ENCODE peak calls at places on chromosomes 3 and 15, in five cellular contexts. S is PC-3, N is left ventricle myocardium inferior, Y is neural progenitor cell, K is hepatocyte. L is an unnamed sample.

GRCh38 chr3:99545941-99546580 is 92.3 kb upstream of the COL8A1 start:
- DNase-seq in Y (no peak), K (no peak), S (peak), N (no peak), L (no peak)

GRCh38 chr3:60431599-60431958 is 819.7 kb downstream of the FHIT start:
- DNase-seq in N (no peak), K (no peak), S (peak), Y (peak), L (no peak)

GRCh38 chr15:81327526-81327925 is 3.6 kb upstream of the STARD5 start:
- DNase-seq in K (no peak), S (no peak), Y (no peak), N (no peak), L (no peak)

GRCh38 chr15:57703387-57703786 is 3.1 kb upstream of the POLR2M start:
- DNase-seq in K (no peak), Y (no peak), S (peak), N (no peak), L (no peak)

GRCh38 chr3:50345586-50345985 is at the start of gene ZMYND10:
- DNase-seq in N (peak), S (peak), K (peak), Y (peak), L (peak)

GRCh38 chr3:183455064-183455463 is 26.6 kb upstream of the MCF2L2 start:
- DNase-seq in S (peak), K (no peak), Y (no peak), N (no peak), L (no peak)

GRCh38 chr3:65811917-65812316 is 226.8 kb downstream of the MAGI1 start:
- DNase-seq in S (no peak), K (no peak), Y (peak), N (no peak), L (no peak)

GRCh38 chr3:73061416-73061815 is at the start of gene EBLN2:
- DNase-seq in K (no peak), N (no peak), Y (no peak), S (no peak), L (no peak)

GRCh38 chr15:95146476-95146875 is 915.1 kb downstream of the MCTP2 start:
- DNase-seq in S (no peak), Y (no peak), K (no peak), N (no peak), L (no peak)

GRCh38 chr3:62638316-62638715 is 236.9 kb downstream of the CADPS start:
- DNase-seq in N (no peak), Y (no peak), K (no peak), S (no peak), L (no peak)

GRCh38 chr3:50126287-50127211 is 28.6 kb upstream of the SEMA3F start:
- DNase-seq in Y (peak), S (peak), N (peak), K (peak), L (no peak)

DNA sequence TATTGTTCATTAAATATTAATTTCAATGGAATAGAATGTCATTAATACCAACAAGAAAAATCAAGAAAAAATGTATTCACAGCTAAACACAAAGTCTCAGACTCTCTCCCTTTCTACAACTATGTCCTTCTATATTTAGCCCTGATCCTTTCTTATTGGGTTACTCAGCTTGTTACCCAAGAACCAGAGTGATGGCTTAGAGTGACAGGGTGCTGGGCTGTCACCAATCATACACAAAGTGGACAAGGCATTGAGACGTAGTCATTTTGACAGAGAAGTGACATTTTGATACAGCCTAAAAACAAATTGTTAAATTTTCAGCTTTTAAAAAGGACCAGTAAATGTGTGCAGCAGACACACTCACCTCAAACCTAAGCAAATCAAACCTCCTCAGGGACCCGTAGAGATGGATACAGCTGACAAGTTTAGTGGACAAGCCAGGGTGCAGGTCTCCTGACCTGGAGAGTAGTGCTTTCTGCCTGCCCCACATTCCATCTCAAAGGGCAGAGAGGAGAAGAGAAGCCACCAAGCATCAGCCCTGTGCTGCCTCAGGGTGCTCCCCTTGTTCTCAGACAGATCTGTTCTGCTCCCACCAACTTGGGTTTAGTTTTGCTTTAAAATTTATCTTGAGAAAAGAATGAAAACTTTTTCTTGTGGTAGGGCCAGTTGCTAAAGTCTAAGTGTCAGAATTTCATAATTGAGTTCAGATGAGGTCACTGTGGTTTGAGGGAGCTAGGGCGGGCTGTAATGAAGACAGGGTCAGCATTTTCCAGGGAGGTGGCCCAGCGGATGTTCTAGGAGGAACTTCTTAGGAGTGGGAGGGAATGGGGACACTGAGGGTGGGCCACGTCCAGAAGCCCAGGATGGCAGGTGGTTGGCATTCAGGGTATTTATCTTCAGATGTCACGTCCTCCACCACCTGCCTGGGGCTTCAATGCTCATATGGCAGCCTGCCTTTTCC is 136.5 kb upstream of the TBL1XR1 start:
- DNase-seq in K (no peak), S (no peak), Y (no peak), N (peak), L (no peak)
- H3K27ac ChIP-seq in K (no peak), S (no peak), Y (no peak), N (peak), L (no peak)

GRCh38 chr15:32705450-32705849 is 12.4 kb upstream of the GREM1 start:
- DNase-seq in N (no peak), Y (no peak), K (no peak), S (no peak), L (no peak)
- H3K27ac ChIP-seq in N (no peak), Y (no peak), K (no peak), S (peak), L (no peak)

GRCh38 chr15:66750609-66751008 is 48.6 kb downstream of the SMAD6 start:
- DNase-seq in N (no peak), S (no peak), K (no peak), Y (no peak), L (no peak)

GRCh38 chr15:66753687-66754377 is 51.8 kb downstream of the SMAD6 start:
- DNase-seq in K (no peak), N (no peak), Y (no peak), S (no peak), L (no peak)

GRCh38 chr15:66752078-66752477 is 50.0 kb downstream of the SMAD6 start:
- DNase-seq in Y (no peak), S (no peak), K (no peak), N (no peak), L (no peak)

GRCh38 chr15:66749841-66750575 is 48.0 kb downstream of the SMAD6 start:
- DNase-seq in K (no peak), S (peak), Y (no peak), N (no peak), L (no peak)

GRCh38 chr15:66751579-66751978 is 49.5 kb downstream of the SMAD6 start:
- DNase-seq in K (no peak), Y (no peak), S (peak), N (no peak), L (no peak)
- H3K27ac ChIP-seq in K (no peak), Y (no peak), S (peak), N (peak), L (peak)

DNA sequence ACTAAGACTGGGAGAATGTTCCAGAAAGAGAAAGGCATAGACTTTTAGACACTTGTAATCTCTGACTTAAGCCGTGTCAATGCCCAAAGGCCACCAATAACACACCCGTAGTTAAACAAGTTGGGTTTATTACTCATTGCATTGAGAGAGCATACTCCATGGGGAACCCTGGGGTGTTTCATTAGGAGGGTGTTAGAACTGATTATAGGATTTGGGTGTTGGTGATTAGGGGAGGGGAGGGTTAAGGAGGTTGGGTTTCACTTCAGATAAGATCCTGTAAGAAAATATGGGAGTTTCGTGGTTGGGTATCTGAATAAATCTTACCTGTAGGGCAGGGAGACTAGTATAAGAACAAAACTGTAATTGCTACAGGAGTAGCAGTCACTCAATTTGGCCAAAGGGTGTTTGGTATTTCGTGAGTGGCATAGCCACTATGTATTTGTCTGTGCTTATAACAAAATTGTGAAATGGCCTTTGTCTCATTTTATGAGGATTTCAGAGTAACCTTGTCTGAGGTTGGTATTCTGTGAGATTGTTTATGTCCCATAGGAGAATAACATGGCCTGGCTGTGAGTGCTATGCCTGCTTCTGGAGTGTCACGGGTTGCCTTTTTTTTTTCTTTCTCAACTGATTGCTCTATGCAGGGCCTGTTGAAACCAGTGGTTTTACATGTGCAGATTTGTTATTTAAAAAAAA is 2.9 kb downstream of the HACD3 start:
- DNase-seq in N (no peak), K (peak), S (no peak), Y (peak), L (peak)
- H3K27ac ChIP-seq in N (no peak), K (peak), S (peak), Y (no peak), L (no peak)

GRCh38 chr15:67137951-67138935 is 72.8 kb downstream of the SMAD3 start:
- DNase-seq in Y (peak), K (no peak), N (no peak), S (no peak), L (no peak)
- H3K27ac ChIP-seq in Y (peak), K (peak), N (peak), S (peak), L (peak)

GRCh38 chr15:78993931-78994530 is 49.2 kb upstream of the CTSH start:
- DNase-seq in N (no peak), K (peak), S (no peak), Y (no peak), L (no peak)
- H3K27ac ChIP-seq in N (no peak), K (peak), S (no peak), Y (no peak), L (peak)

GRCh38 chr15:32687556-32687955 is 30.2 kb upstream of the GREM1 start:
- DNase-seq in S (peak), K (no peak), N (no peak), Y (no peak), L (peak)
- H3K27ac ChIP-seq in S (peak), K (no peak), N (no peak), Y (no peak), L (peak)

DNA sequence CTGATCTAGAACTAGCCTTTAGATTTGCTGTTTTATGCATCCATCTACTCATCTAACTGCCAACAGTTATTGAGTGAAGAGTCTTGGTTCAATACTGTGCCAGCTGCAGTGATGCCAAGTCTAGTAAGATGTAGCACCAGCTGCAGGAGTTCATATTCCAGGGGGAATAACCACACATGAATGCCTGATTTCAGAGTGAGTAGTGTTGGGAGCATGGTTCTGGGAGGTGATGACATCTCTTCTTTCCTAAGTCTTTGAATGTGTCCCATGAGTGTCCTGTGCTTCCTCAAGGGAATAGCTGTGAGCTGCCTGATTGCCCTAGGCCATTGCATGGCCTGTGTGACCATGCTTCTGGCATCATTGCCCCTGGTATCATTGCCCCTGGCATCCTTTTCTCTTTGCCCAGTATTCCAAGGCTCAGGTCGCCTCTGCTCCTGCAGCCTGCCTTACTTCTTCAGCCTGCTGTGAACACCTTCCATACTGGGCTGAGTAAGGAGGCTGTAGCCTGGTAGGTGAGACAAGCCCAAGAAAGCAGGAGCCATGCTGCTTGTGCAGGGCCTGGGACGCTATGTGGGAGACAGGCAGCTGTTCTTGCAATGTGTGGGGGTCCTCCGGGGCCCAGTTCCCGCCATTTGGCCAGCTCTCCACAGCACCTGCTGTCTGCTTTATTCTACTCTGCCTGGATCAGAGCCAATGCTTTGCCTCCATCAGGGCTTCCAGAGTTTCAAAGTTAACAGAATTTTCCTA is 73.1 kb downstream of the CLSTN2 start:
- DNase-seq in N (no peak), Y (no peak), K (no peak), S (no peak), L (no peak)
- H3K27ac ChIP-seq in N (no peak), Y (no peak), K (no peak), S (no peak), L (no peak)

GRCh38 chr3:43391621-43392020 is 105.3 kb downstream of the SNRK start:
- DNase-seq in S (no peak), K (no peak), N (no peak), Y (no peak), L (no peak)

GRCh38 chr3:43388188-43388587 is 101.8 kb downstream of the SNRK start:
- DNase-seq in N (no peak), S (no peak), K (no peak), Y (no peak), L (no peak)

GRCh38 chr3:43390255-43390588 is 103.9 kb downstream of the SNRK start:
- DNase-seq in N (no peak), K (no peak), Y (no peak), S (no peak), L (no peak)

GRCh38 chr3:43388909-43389308 is 102.6 kb downstream of the SNRK start:
- DNase-seq in K (no peak), N (no peak), S (no peak), Y (no peak), L (no peak)

GRCh38 chr3:43389388-43390254 is 103.3 kb downstream of the SNRK start:
- DNase-seq in K (no peak), S (peak), Y (no peak), N (no peak), L (peak)
- H3K27ac ChIP-seq in K (no peak), S (peak), Y (no peak), N (peak), L (peak)